ENCODE peak calls at places on chromosomes 1 and 21, in seven cellular contexts. A is activated CD8-positive, alpha-beta T cell treated with anti-CD3 and anti-CD28 coated beads for 36 hours; T is MCF 10A; Y is suprapubic skin; U is AG09309; O is spleen; R is heart left ventricle. D is an unnamed sample.

GRCh38 chr1:222914861-222915632 is 100.2 kb downstream of the DISP1 start:
- DNase-seq in R (no peak), Y (no peak), A (no peak), O (no peak), T (peak; percentile 87), U (no peak), D (no peak)

GRCh38 chr1:2803086-2803930 is 1.8 kb upstream of the TTC34 start:
- DNase-seq in U (no peak), O (peak; percentile 70), R (no peak), Y (peak; percentile 67), T (no peak), A (no peak), D (no peak)

GRCh38 chr1:31783846-31784245 is 19.7 kb upstream of the ADGRB2 start:
- DNase-seq in O (peak; percentile 49), R (no peak), Y (no peak), A (no peak), U (no peak), T (no peak), D (no peak)

GRCh38 chr1:22262583-22262982 is 119.7 kb upstream of the WNT4 start:
- DNase-seq in U (no peak), R (no peak), O (no peak), Y (no peak), A (no peak), T (no peak), D (no peak)

GRCh38 chr1:78713249-78713648 is 63.6 kb downstream of the IFI44 start:
- DNase-seq in A (no peak), U (no peak), T (no peak), R (no peak), Y (no peak), O (no peak), D (no peak)

GRCh38 chr1:15848143-15848928 is 829 bp downstream of the SPEN start:
- DNase-seq in R (peak; percentile 36), U (no peak), O (peak; percentile 94), Y (peak; percentile 80), A (peak; percentile 60), T (peak; percentile 32), D (no peak)

GRCh38 chr1:61264825-61265242 is 182.5 kb downstream of the NFIA start:
- DNase-seq in O (no peak), Y (no peak), U (no peak), T (no peak), A (no peak), R (no peak), D (no peak)

GRCh38 chr1:230863449-230863848 is 4.9 kb downstream of the C1orf198 start:
- DNase-seq in A (no peak), O (peak; percentile 64), T (no peak), Y (no peak), U (no peak), R (no peak), D (no peak)

GRCh38 chr1:107196973-107197562 is 56.2 kb downstream of the NTNG1 start:
- DNase-seq in Y (no peak), T (peak; percentile 24), U (no peak), O (no peak), R (no peak), A (peak; percentile 47), D (no peak)

GRCh38 chr1:15411593-15412487 is 2.2 kb downstream of the EFHD2 start:
- DNase-seq in O (peak; percentile 96), T (peak; percentile 65), R (peak; percentile 59), A (peak; percentile 74), Y (no peak), U (no peak), D (peak; percentile 80)

GRCh38 chr21:16942703-16943102 is 570.1 kb upstream of the CXADR start:
- DNase-seq in Y (no peak), T (peak; percentile 54), R (no peak), A (no peak), U (no peak), O (no peak), D (no peak)

GRCh38 chr1:223843934-223844333 is 1.8 kb downstream of the TP53BP2 start:
- DNase-seq in T (peak; percentile 25), O (no peak), U (no peak), A (peak; percentile 19), Y (no peak), R (no peak), D (no peak)

GRCh38 chr1:193542668-193543067 is 356.3 kb upstream of the B3GALT2 start:
- DNase-seq in Y (no peak), T (no peak), A (no peak), O (no peak), R (no peak), U (no peak), D (no peak)

GRCh38 chr1:53498555-53499142 is 39.5 kb downstream of the DMRTB1 start:
- DNase-seq in A (no peak), Y (no peak), O (no peak), U (peak; percentile 37), R (no peak), T (peak; percentile 28), D (no peak)

GRCh38 chr1:220011620-220012019 is 34.7 kb downstream of the EPRS1 start:
- DNase-seq in Y (no peak), O (no peak), U (no peak), R (no peak), T (no peak), A (no peak), D (no peak)

GRCh38 chr1:49331066-49331852 is 554.6 kb upstream of the BEND5 start:
- DNase-seq in O (no peak), R (no peak), Y (no peak), U (no peak), T (no peak), A (no peak), D (no peak)

GRCh38 chr21:33541105-33541711 is 709 bp downstream of the GART start:
- DNase-seq in O (no peak), A (peak; percentile 40), R (no peak), T (peak; percentile 27), Y (no peak), U (no peak), D (no peak)

GRCh38 chr1:198245379-198245778 is 88.6 kb downstream of the NEK7 start:
- DNase-seq in A (no peak), O (no peak), T (no peak), R (no peak), Y (no peak), U (no peak), D (no peak)

GRCh38 chr21:32135401-32136363 is 143.2 kb downstream of the MIS18A start:
- DNase-seq in U (peak; percentile 2), R (no peak), O (no peak), Y (no peak), A (no peak), T (peak; percentile 69), D (peak; percentile 23)

GRCh38 chr1:76763678-76764077 is 103.6 kb upstream of the ST6GALNAC5 start:
- DNase-seq in T (no peak), U (no peak), A (no peak), Y (no peak), R (no peak), O (no peak), D (no peak)

GRCh38 chr1:46862348-46862747 is 63.5 kb downstream of the CYP4B1 start:
- DNase-seq in T (no peak), R (no peak), A (no peak), O (no peak), Y (no peak), U (no peak), D (no peak)

GRCh38 chr1:234618726-234619049 is 8.7 kb upstream of the IRF2BP2 start:
- DNase-seq in Y (no peak), O (no peak), T (no peak), R (no peak), A (no peak), U (no peak), D (no peak)

GRCh38 chr1:234619071-234619480 is 9.1 kb upstream of the IRF2BP2 start:
- DNase-seq in R (no peak), Y (no peak), U (no peak), O (no peak), A (no peak), T (peak; percentile 47), D (no peak)

GRCh38 chr1:234616644-234617043 is 6.7 kb upstream of the IRF2BP2 start:
- DNase-seq in A (no peak), O (no peak), R (no peak), U (no peak), T (no peak), Y (no peak), D (no peak)

GRCh38 chr1:234617986-234618725 is 8.2 kb upstream of the IRF2BP2 start:
- DNase-seq in U (peak; percentile 88), O (no peak), A (no peak), R (no peak), Y (no peak), T (peak; percentile 98), D (no peak)

GRCh38 chr1:234617135-234617985 is 7.4 kb upstream of the IRF2BP2 start:
- DNase-seq in O (no peak), R (no peak), Y (no peak), U (peak; percentile 85), A (no peak), T (peak; percentile 80), D (no peak)
- TF ChIP-seq CTCF in O (no peak), R (no peak), Y (no peak), U (peak; percentile 24), A (peak; percentile 47), T (peak; percentile 28), D (peak; percentile 21)

GRCh38 chr1:33686551-33686950 is 177.3 kb upstream of the HMGB4 start:
- DNase-seq in R (no peak), A (no peak), U (no peak), T (no peak), Y (no peak), O (no peak), D (no peak)

GRCh38 chr1:33684346-33685122 is 179.3 kb upstream of the HMGB4 start:
- DNase-seq in R (no peak), T (no peak), A (no peak), O (no peak), U (no peak), Y (no peak), D (no peak)

GRCh38 chr1:33687000-33687399 is 176.9 kb upstream of the HMGB4 start:
- DNase-seq in U (no peak), O (no peak), R (no peak), T (no peak), Y (no peak), A (no peak), D (no peak)

GRCh38 chr1:33682371-33682770 is 181.5 kb upstream of the HMGB4 start:
- DNase-seq in O (no peak), U (no peak), Y (no peak), T (no peak), R (no peak), A (no peak), D (no peak)

GRCh38 chr1:33683913-33684312 is 180.0 kb upstream of the HMGB4 start:
- DNase-seq in O (no peak), Y (no peak), R (no peak), U (peak; percentile 27), A (no peak), T (no peak), D (no peak)
- TF ChIP-seq CTCF in O (no peak), Y (no peak), R (no peak), U (peak; percentile 32), A (no peak), T (no peak), D (no peak)

DNA sequence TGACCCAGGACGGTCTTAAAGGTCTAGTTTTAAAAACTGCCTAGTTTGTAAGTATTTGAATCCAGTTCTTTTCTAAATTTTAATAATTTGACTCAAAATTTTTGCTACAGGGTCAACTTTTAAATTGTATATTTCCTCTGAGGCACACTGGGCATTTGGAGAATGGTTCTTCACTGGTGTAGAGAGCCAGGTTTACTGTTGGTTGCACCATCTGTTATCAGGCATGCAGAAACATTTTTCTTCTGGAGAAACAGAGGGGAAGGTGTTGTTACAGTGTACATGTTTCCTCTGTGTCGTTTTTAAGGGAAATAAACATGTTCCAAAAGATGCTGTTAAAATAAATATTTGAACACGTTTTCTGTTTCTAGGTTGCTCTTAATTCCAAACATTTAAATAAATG is 39.0 kb upstream of the RWDD3 start:
- DNase-seq in U (no peak), A (no peak), Y (no peak), O (no peak), R (no peak), T (no peak), D (no peak)
- TF ChIP-seq CTCF in U (no peak), A (no peak), Y (no peak), O (no peak), R (no peak), T (no peak), D (no peak)

GRCh38 chr1:201876148-201876547 is 12.6 kb upstream of the SHISA4 start:
- DNase-seq in O (no peak), U (no peak), R (no peak), Y (no peak), T (no peak), A (no peak), D (no peak)
- TF ChIP-seq CTCF in O (no peak), U (peak; percentile 54), R (peak; percentile 39), Y (no peak), T (peak; percentile 44), A (no peak), D (no peak)

D was measured in GM10248.